ENCODE peak calls at places on chromosomes 2 and 18, in four cellular contexts. One of them, this sample, is unnamed. For H3K9me3, the result is how much of the 10 kb centered on the place peaks cover.

GRCh38 chr2:226078656-226079055 is 679.1 kb downstream of the NYAP2 start:
- DNase-seq in gastrocnemius medialis: no peak
- DNase-seq in ovary: no peak
- DNase-seq in left ventricle myocardium inferior: no peak
- DNase-seq in this sample: no peak

GRCh38 chr2:201654611-201655384 is 11.5 kb upstream of the TMEM237 start:
- DNase-seq in gastrocnemius medialis: no peak
- DNase-seq in ovary: no peak
- DNase-seq in left ventricle myocardium inferior: no peak
- DNase-seq in this sample: peak

GRCh38 chr2:218853766-218854165 is 5.8 kb upstream of the WNT6 start:
- DNase-seq in gastrocnemius medialis: peak
- DNase-seq in ovary: no peak
- DNase-seq in left ventricle myocardium inferior: no peak
- DNase-seq in this sample: peak

GRCh38 chr18:44601447-44601846 is 79.2 kb upstream of the SETBP1 start:
- DNase-seq in gastrocnemius medialis: no peak
- DNase-seq in ovary: no peak
- DNase-seq in left ventricle myocardium inferior: no peak
- DNase-seq in this sample: no peak

GRCh38 chr2:186871866-186872265 is 22.9 kb upstream of the ZSWIM2 start:
- DNase-seq in gastrocnemius medialis: no peak
- DNase-seq in ovary: no peak
- DNase-seq in left ventricle myocardium inferior: no peak
- DNase-seq in this sample: no peak

GRCh38 chr2:233049194-233049761 is 10.9 kb upstream of the INPP5D start:
- DNase-seq in gastrocnemius medialis: no peak
- DNase-seq in ovary: no peak
- DNase-seq in left ventricle myocardium inferior: no peak
- DNase-seq in this sample: no peak

GRCh38 chr2:98028931-98029717 is 33.4 kb upstream of the TMEM131 start:
- DNase-seq in gastrocnemius medialis: no peak
- DNase-seq in ovary: no peak
- DNase-seq in left ventricle myocardium inferior: no peak
- DNase-seq in this sample: no peak

GRCh38 chr2:64609229-64609994 is 44.3 kb downstream of the SERTAD2 start:
- DNase-seq in gastrocnemius medialis: no peak
- DNase-seq in ovary: peak
- DNase-seq in left ventricle myocardium inferior: peak
- DNase-seq in this sample: no peak

GRCh38 chr2:23280401-23280800 is 104.6 kb upstream of the KLHL29 start:
- DNase-seq in gastrocnemius medialis: no peak
- DNase-seq in ovary: no peak
- DNase-seq in left ventricle myocardium inferior: no peak
- DNase-seq in this sample: no peak

GRCh38 chr2:21035974-21036707 is 7.7 kb downstream of the APOB start:
- DNase-seq in gastrocnemius medialis: no peak
- DNase-seq in ovary: no peak
- DNase-seq in left ventricle myocardium inferior: no peak
- DNase-seq in this sample: no peak

GRCh38 chr18:54020971-54021370 is 203.5 kb downstream of the MBD2 start:
- DNase-seq in gastrocnemius medialis: no peak
- DNase-seq in ovary: no peak
- DNase-seq in left ventricle myocardium inferior: no peak
- DNase-seq in this sample: peak

GRCh38 chr2:2054363-2054882 is 276.7 kb downstream of the MYT1L start:
- DNase-seq in gastrocnemius medialis: no peak
- DNase-seq in ovary: no peak
- DNase-seq in left ventricle myocardium inferior: no peak
- DNase-seq in this sample: no peak

GRCh38 chr18:31555971-31556747 is 35.5 kb upstream of the TTR start:
- DNase-seq in gastrocnemius medialis: no peak
- DNase-seq in ovary: no peak
- DNase-seq in left ventricle myocardium inferior: no peak
- DNase-seq in this sample: peak

GRCh38 chr18:57446322-57446721 is 11.1 kb downstream of the ONECUT2 start:
- DNase-seq in gastrocnemius medialis: no peak
- DNase-seq in ovary: no peak
- DNase-seq in left ventricle myocardium inferior: no peak
- DNase-seq in this sample: no peak

GRCh38 chr18:9478545-9478944 is 3.2 kb downstream of the RALBP1 start:
- DNase-seq in gastrocnemius medialis: no peak
- DNase-seq in ovary: no peak
- DNase-seq in left ventricle myocardium inferior: no peak
- DNase-seq in this sample: no peak

GRCh38 chr2:34849827-34850226 is 1250.7 kb upstream of the FAM98A start:
- DNase-seq in gastrocnemius medialis: no peak
- DNase-seq in ovary: no peak
- DNase-seq in left ventricle myocardium inferior: no peak
- DNase-seq in this sample: no peak

GRCh38 chr18:2304378-2305175 is 266.7 kb downstream of the METTL4 start:
- DNase-seq in gastrocnemius medialis: no peak
- DNase-seq in ovary: no peak
- DNase-seq in left ventricle myocardium inferior: no peak
- DNase-seq in this sample: peak

GRCh38 chr2:241242306-241242705 is 53.8 kb downstream of the ANO7 start:
- DNase-seq in gastrocnemius medialis: no peak
- DNase-seq in ovary: no peak
- DNase-seq in left ventricle myocardium inferior: no peak
- DNase-seq in this sample: no peak

GRCh38 chr18:72700961-72701710 is 157.0 kb upstream of the CBLN2 start:
- DNase-seq in gastrocnemius medialis: no peak
- DNase-seq in ovary: no peak
- DNase-seq in left ventricle myocardium inferior: no peak
- DNase-seq in this sample: peak

GRCh38 chr2:226581661-226582060 is 218.0 kb downstream of the IRS1 start:
- DNase-seq in gastrocnemius medialis: no peak
- DNase-seq in ovary: no peak
- DNase-seq in left ventricle myocardium inferior: no peak
- DNase-seq in this sample: no peak

GRCh38 chr2:13601506-13601905 is 884.8 kb downstream of the TRIB2 start:
- DNase-seq in gastrocnemius medialis: no peak
- DNase-seq in ovary: no peak
- DNase-seq in left ventricle myocardium inferior: no peak
- DNase-seq in this sample: no peak

GRCh38 chr2:13596233-13596632 is 879.5 kb downstream of the TRIB2 start:
- DNase-seq in gastrocnemius medialis: no peak
- DNase-seq in ovary: no peak
- DNase-seq in left ventricle myocardium inferior: no peak
- DNase-seq in this sample: no peak

DNA sequence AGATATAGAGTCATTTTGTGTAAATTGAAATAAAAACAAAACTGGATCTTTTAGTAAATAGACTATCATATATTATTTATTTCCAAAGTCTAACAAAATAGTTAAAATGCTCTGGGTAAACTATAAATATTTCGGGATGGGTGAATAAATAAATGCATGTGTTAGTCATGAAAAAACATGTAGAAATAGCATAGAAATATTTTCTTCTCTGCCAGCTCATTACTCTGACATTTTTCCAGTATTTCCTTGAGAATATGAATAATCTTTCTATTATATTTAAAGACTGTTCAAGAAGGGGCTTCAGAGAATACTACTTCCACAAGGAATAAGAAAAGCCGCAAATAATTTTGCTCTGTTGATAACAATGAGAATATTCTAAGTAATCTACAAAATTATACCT is 880.4 kb downstream of the TRIB2 start:
- DNase-seq in gastrocnemius medialis: no peak
- DNase-seq in ovary: no peak
- DNase-seq in left ventricle myocardium inferior: no peak
- DNase-seq in this sample: peak
- H3K9me3 ChIP-seq in gastrocnemius medialis: under half
- H3K9me3 ChIP-seq in ovary: under half
- H3K9me3 ChIP-seq in left ventricle myocardium inferior: under half
- H3K9me3 ChIP-seq in this sample: under half

GRCh38 chr2:239724851-239725550 is 300.1 kb downstream of the NDUFA10 start:
- DNase-seq in gastrocnemius medialis: no peak
- DNase-seq in ovary: no peak
- DNase-seq in left ventricle myocardium inferior: no peak
- DNase-seq in this sample: no peak
- H3K9me3 ChIP-seq in gastrocnemius medialis: under half
- H3K9me3 ChIP-seq in ovary: under half
- H3K9me3 ChIP-seq in left ventricle myocardium inferior: under half
- H3K9me3 ChIP-seq in this sample: under half

GRCh38 chr18:78853341-78853740 is 126.3 kb upstream of the SALL3 start:
- DNase-seq in gastrocnemius medialis: no peak
- DNase-seq in ovary: no peak
- DNase-seq in left ventricle myocardium inferior: no peak
- DNase-seq in this sample: no peak

GRCh38 chr18:78857252-78858150 is 122.1 kb upstream of the SALL3 start:
- DNase-seq in gastrocnemius medialis: no peak
- DNase-seq in ovary: no peak
- DNase-seq in left ventricle myocardium inferior: no peak
- DNase-seq in this sample: no peak

GRCh38 chr18:78859686-78860085 is 119.9 kb upstream of the SALL3 start:
- DNase-seq in gastrocnemius medialis: no peak
- DNase-seq in ovary: no peak
- DNase-seq in left ventricle myocardium inferior: no peak
- DNase-seq in this sample: no peak

GRCh38 chr18:78855188-78855587 is 124.4 kb upstream of the SALL3 start:
- DNase-seq in gastrocnemius medialis: no peak
- DNase-seq in ovary: no peak
- DNase-seq in left ventricle myocardium inferior: no peak
- DNase-seq in this sample: no peak

DNA sequence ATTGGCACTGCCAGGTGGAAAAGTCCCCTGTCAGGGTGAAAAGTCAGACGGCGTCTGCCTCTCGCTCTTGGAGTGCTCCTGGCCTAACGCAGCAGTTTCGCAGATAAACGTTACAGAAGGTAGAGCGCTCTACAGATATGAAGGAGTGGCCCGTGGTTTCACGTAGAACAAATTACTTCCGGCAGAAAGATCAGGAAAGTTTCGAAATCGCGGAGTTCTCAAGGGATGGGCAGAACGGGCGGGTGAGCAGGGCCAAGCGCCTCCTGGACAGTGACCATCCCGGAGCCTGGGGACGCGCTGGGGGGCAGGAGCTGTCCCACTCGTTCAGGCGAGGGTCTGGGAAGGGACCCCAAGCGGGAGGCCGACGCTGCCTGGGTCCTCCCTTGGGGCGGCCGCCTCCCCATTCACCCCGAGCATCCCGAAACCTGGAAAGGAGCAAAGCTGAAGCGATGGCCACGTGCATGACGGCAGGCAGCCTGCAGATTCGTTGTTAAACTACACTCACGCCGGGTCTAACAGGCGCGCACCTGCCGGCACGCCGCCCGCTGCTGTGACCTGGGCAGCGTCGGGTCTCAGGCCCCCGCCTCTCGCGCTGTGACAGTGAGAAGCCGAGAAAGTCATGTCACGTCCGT is 122.9 kb upstream of the SALL3 start:
- DNase-seq in gastrocnemius medialis: no peak
- DNase-seq in ovary: no peak
- DNase-seq in left ventricle myocardium inferior: no peak
- DNase-seq in this sample: no peak
- H3K9me3 ChIP-seq in gastrocnemius medialis: under half
- H3K9me3 ChIP-seq in ovary: under half
- H3K9me3 ChIP-seq in left ventricle myocardium inferior: under half
- H3K9me3 ChIP-seq in this sample: under half

GRCh38 chr2:180520816-180521595 is 459.4 kb upstream of the UBE2E3 start:
- DNase-seq in gastrocnemius medialis: no peak
- DNase-seq in ovary: no peak
- DNase-seq in left ventricle myocardium inferior: no peak
- DNase-seq in this sample: peak
- H3K9me3 ChIP-seq in gastrocnemius medialis: under half
- H3K9me3 ChIP-seq in ovary: under half
- H3K9me3 ChIP-seq in left ventricle myocardium inferior: under half
- H3K9me3 ChIP-seq in this sample: under half

GRCh38 chr2:4175343-4175742 is 472.0 kb downstream of the DCDC2C start:
- DNase-seq in gastrocnemius medialis: no peak
- DNase-seq in ovary: no peak
- DNase-seq in left ventricle myocardium inferior: no peak
- DNase-seq in this sample: no peak
- H3K9me3 ChIP-seq in gastrocnemius medialis: under half
- H3K9me3 ChIP-seq in ovary: under half
- H3K9me3 ChIP-seq in left ventricle myocardium inferior: half or more
- H3K9me3 ChIP-seq in this sample: under half

GRCh38 chr18:35282353-35282752 is 7.7 kb downstream of the ZSCAN30 start:
- DNase-seq in gastrocnemius medialis: no peak
- DNase-seq in ovary: no peak
- DNase-seq in left ventricle myocardium inferior: no peak
- DNase-seq in this sample: peak
- H3K9me3 ChIP-seq in gastrocnemius medialis: under half
- H3K9me3 ChIP-seq in ovary: under half
- H3K9me3 ChIP-seq in left ventricle myocardium inferior: under half
- H3K9me3 ChIP-seq in this sample: under half

DNA sequence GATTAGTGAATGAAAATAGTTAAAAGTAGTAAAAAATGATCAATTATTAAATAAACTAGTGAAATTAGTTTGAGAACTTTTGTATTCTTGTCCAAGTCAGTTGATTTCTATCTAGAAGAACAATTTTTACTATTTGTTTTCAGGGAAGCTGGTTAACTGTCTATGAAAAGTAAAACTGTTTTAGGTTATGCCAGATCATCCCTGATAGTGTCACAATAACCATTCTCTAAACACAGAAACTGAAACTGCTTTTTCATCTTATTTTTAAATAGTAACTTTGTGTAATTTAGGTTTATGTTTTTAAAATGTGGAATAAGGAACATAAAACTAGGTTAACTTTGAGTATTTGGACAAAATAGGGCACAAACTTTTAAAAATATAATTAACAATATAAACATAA is 1087.2 kb downstream of the DPP10 start:
- DNase-seq in gastrocnemius medialis: no peak
- DNase-seq in ovary: no peak
- DNase-seq in left ventricle myocardium inferior: no peak
- DNase-seq in this sample: no peak
- H3K9me3 ChIP-seq in gastrocnemius medialis: under half
- H3K9me3 ChIP-seq in ovary: under half
- H3K9me3 ChIP-seq in left ventricle myocardium inferior: under half
- H3K9me3 ChIP-seq in this sample: under half

DNA sequence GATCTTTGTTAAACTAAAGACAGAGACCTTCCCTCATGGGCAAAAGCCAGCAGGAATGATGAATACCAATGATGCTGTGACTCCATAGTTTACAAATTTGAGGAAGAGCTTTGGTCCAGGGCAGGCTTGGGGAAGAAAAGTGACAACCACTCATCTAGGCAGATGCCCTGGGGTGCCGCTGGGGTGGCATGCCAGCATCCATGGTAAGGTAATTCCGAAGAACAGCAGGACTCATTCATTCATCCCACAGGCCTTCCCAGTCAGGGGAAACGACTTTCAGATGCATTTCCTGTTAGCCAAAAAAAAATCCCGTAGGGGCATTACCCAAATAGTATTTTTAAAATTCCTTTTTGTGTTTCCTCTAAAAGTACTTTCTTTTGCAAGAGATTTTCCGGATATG is 180.7 kb upstream of the SERPINE2 start:
- DNase-seq in gastrocnemius medialis: no peak
- DNase-seq in ovary: no peak
- DNase-seq in left ventricle myocardium inferior: no peak
- DNase-seq in this sample: no peak
- H3K9me3 ChIP-seq in gastrocnemius medialis: under half
- H3K9me3 ChIP-seq in ovary: under half
- H3K9me3 ChIP-seq in left ventricle myocardium inferior: under half
- H3K9me3 ChIP-seq in this sample: under half

GRCh38 chr18:78883501-78883900 is 96.1 kb upstream of the SALL3 start:
- DNase-seq in gastrocnemius medialis: no peak
- DNase-seq in ovary: no peak
- DNase-seq in left ventricle myocardium inferior: no peak
- DNase-seq in this sample: no peak
- H3K9me3 ChIP-seq in gastrocnemius medialis: under half
- H3K9me3 ChIP-seq in ovary: under half
- H3K9me3 ChIP-seq in left ventricle myocardium inferior: half or more
- H3K9me3 ChIP-seq in this sample: under half

GRCh38 chr2:95208101-95208500 is 780 bp downstream of the ZNF892 start:
- DNase-seq in gastrocnemius medialis: no peak
- DNase-seq in ovary: no peak
- DNase-seq in left ventricle myocardium inferior: no peak
- DNase-seq in this sample: peak
- H3K9me3 ChIP-seq in gastrocnemius medialis: under half
- H3K9me3 ChIP-seq in ovary: under half
- H3K9me3 ChIP-seq in left ventricle myocardium inferior: under half
- H3K9me3 ChIP-seq in this sample: under half